ENCODE peak calls at places on chromosomes 2 and 18, in eight cellular contexts. P, M, X, T, R, Q, G and Z are unnamed samples.

GRCh38 chr2:64768426-64769033 is 114.8 kb upstream of the SERTAD2 start:
- DNase-seq in P (no peak), M (no peak), X (no peak), T (no peak), R (no peak), Q (no peak), G (no peak), Z (no peak)

GRCh38 chr18:39205565-39205964 is 1640.0 kb upstream of the CELF4 start:
- DNase-seq in P (no peak), M (no peak), X (no peak), T (no peak), R (no peak), Q (no peak), G (no peak), Z (no peak)

GRCh38 chr18:13461488-13461887 is 242.9 kb downstream of the LDLRAD4 start:
- DNase-seq in P (peak), M (no peak), X (no peak), T (no peak), R (no peak), Q (no peak), G (no peak), Z (no peak)

GRCh38 chr2:31255911-31256571 is 22.1 kb downstream of the EHD3 start:
- DNase-seq in P (no peak), M (no peak), X (no peak), T (no peak), R (no peak), Q (no peak), G (no peak), Z (no peak)

GRCh38 chr18:39685303-39685902 is 2119.8 kb upstream of the CELF4 start:
- DNase-seq in P (no peak), M (no peak), X (no peak), T (no peak), R (no peak), Q (no peak), G (no peak), Z (no peak)

GRCh38 chr18:6405237-6406074 is 9.3 kb downstream of the L3MBTL4 start:
- DNase-seq in P (no peak), M (no peak), X (no peak), T (no peak), R (no peak), Q (no peak), G (no peak), Z (no peak)

GRCh38 chr2:193988784-193989183 is 1668.2 kb upstream of the SLC39A10 start:
- DNase-seq in P (no peak), M (no peak), X (no peak), T (no peak), R (no peak), Q (no peak), G (no peak), Z (no peak)

GRCh38 chr2:74025971-74026612 is 41.4 kb downstream of the TET3 start:
- DNase-seq in P (no peak), M (no peak), X (peak), T (no peak), R (no peak), Q (no peak), G (no peak), Z (no peak)

GRCh38 chr2:30235008-30235655 is 3.8 kb downstream of the LBH start:
- DNase-seq in P (no peak), M (peak), X (no peak), T (no peak), R (no peak), Q (no peak), G (no peak), Z (no peak)

GRCh38 chr2:182594286-182594685 is 121.8 kb upstream of the DNAJC10 start:
- DNase-seq in P (no peak), M (no peak), X (peak), T (no peak), R (no peak), Q (no peak), G (peak), Z (no peak)

GRCh38 chr2:197028633-197029032 is 102.1 kb upstream of the PGAP1 start:
- DNase-seq in P (peak), M (no peak), X (no peak), T (no peak), R (no peak), Q (no peak), G (no peak), Z (no peak)

GRCh38 chr2:10504994-10505820 is 57.1 kb upstream of the ODC1 start:
- DNase-seq in P (no peak), M (no peak), X (no peak), T (no peak), R (no peak), Q (no peak), G (no peak), Z (no peak)

GRCh38 chr2:199973703-199974102 is 18.3 kb downstream of the MAIP1 start:
- DNase-seq in P (no peak), M (no peak), X (peak), T (no peak), R (no peak), Q (peak), G (peak), Z (peak)

GRCh38 chr2:231883468-231883881 is 42.7 kb downstream of the NPPC start:
- DNase-seq in P (no peak), M (no peak), X (peak), T (no peak), R (no peak), Q (peak), G (no peak), Z (no peak)

GRCh38 chr18:31954349-31954748 is 11.4 kb upstream of the TRAPPC8 start:
- DNase-seq in P (no peak), M (no peak), X (no peak), T (no peak), R (no peak), Q (no peak), G (peak), Z (no peak)

GRCh38 chr2:217162533-217162932 is 302.7 kb upstream of the TNP1 start:
- DNase-seq in P (peak), M (peak), X (peak), T (no peak), R (no peak), Q (no peak), G (peak), Z (no peak)

GRCh38 chr2:23530121-23530908 is 145.3 kb downstream of the KLHL29 start:
- DNase-seq in P (no peak), M (no peak), X (no peak), T (no peak), R (no peak), Q (peak), G (no peak), Z (peak)

GRCh38 chr18:24413148-24413547 is 13.3 kb upstream of the IMPACT start:
- DNase-seq in P (no peak), M (no peak), X (no peak), T (no peak), R (no peak), Q (no peak), G (no peak), Z (no peak)

GRCh38 chr18:3330622-3331021 is 68.7 kb downstream of the MYL12B start:
- DNase-seq in P (no peak), M (no peak), X (no peak), T (no peak), R (no peak), Q (no peak), G (no peak), Z (no peak)

GRCh38 chr2:240595381-240596079 is 9.0 kb downstream of the CAPN10 start:
- DNase-seq in P (peak), M (peak), X (no peak), T (peak), R (no peak), Q (no peak), G (no peak), Z (peak)

GRCh38 chr2:221716434-221717303 is 144.6 kb upstream of the EPHA4 start:
- DNase-seq in P (no peak), M (no peak), X (no peak), T (no peak), R (no peak), Q (no peak), G (no peak), Z (no peak)

GRCh38 chr2:17162721-17163120 is 355.5 kb downstream of the RAD51AP2 start:
- DNase-seq in P (no peak), M (no peak), X (no peak), T (no peak), R (no peak), Q (peak), G (no peak), Z (no peak)

GRCh38 chr2:158984554-158985207 is 16.2 kb downstream of the TANC1 start:
- DNase-seq in P (peak), M (no peak), X (no peak), T (no peak), R (no peak), Q (no peak), G (no peak), Z (peak)

GRCh38 chr2:188808921-188809320 is 165.3 kb upstream of the COL3A1 start:
- DNase-seq in P (no peak), M (no peak), X (peak), T (no peak), R (no peak), Q (no peak), G (peak), Z (no peak)

GRCh38 chr2:102008490-102008889 is 16.7 kb downstream of the IL1R2 start:
- DNase-seq in P (no peak), M (no peak), X (no peak), T (no peak), R (no peak), Q (no peak), G (no peak), Z (no peak)

GRCh38 chr18:63262369-63263335 is 56.9 kb downstream of the BCL2 start:
- DNase-seq in P (no peak), M (no peak), X (no peak), T (no peak), R (no peak), Q (no peak), G (no peak), Z (no peak)

GRCh38 chr2:204171432-204171960 is 234.9 kb downstream of the ICOS start:
- DNase-seq in P (no peak), M (no peak), X (no peak), T (no peak), R (no peak), Q (no peak), G (no peak), Z (no peak)

GRCh38 chr2:197498937-197499593 is 575 bp downstream of the HSPD1 start:
- DNase-seq in P (peak), M (peak), X (no peak), T (peak), R (peak), Q (peak), G (peak), Z (no peak)

GRCh38 chr2:149598014-149598395 is 10.4 kb upstream of the MMADHC start:
- DNase-seq in P (no peak), M (no peak), X (peak), T (no peak), R (no peak), Q (no peak), G (peak), Z (no peak)

GRCh38 chr18:63676526-63676925 is 14.8 kb upstream of the SERPINB3 start:
- DNase-seq in P (no peak), M (peak), X (no peak), T (no peak), R (no peak), Q (peak), G (no peak), Z (no peak)

GRCh38 chr2:223944166-223944703 is 900 bp downstream of the WDFY1 start:
- DNase-seq in P (no peak), M (peak), X (no peak), T (peak), R (no peak), Q (no peak), G (no peak), Z (no peak)